ENCODE peak calls at places on chromosomes 4 and X, in eight cellular contexts. Q is epithelial cell of proximal tubule, A is A549, H is cardiac muscle cell, N is fibroblast of mammary gland, U is AG10803, R is breast epithelium, Y is heart right ventricle. O is an unnamed sample.

GRCh38 chrX:70129811-70130210 is 3.4 kb upstream of the IGBP1 start:
- DNase-seq in Q (no peak), A (no peak), H (no peak), N (peak), U (peak), R (no peak), Y (no peak), O (no peak)

GRCh38 chrX:65674351-65674893 is 7.0 kb downstream of the MSN start:
- DNase-seq in Q (no peak), A (no peak), H (peak), N (peak), U (no peak), R (no peak), Y (no peak), O (no peak)

GRCh38 chr4:48542888-48543287 is 52.8 kb downstream of the ZAR1 start:
- DNase-seq in Q (no peak), A (no peak), H (no peak), N (no peak), U (no peak), R (no peak), Y (no peak), O (no peak)

GRCh38 chr4:177554966-177555574 is 112.8 kb upstream of the AGA start:
- DNase-seq in Q (no peak), A (no peak), H (peak), N (peak), U (peak), R (no peak), Y (peak), O (no peak)

GRCh38 chr4:122480023-122480422 is 23.5 kb upstream of the IL2 start:
- DNase-seq in Q (no peak), A (no peak), H (peak), N (peak), U (peak), R (no peak), Y (peak), O (no peak)

GRCh38 chrX:24506082-24506481 is 41.0 kb downstream of the PDK3 start:
- DNase-seq in Q (no peak), A (no peak), H (no peak), N (peak), U (peak), R (no peak), Y (no peak), O (no peak)

GRCh38 chrX:40173662-40174593 is 76.2 kb upstream of the BCOR start:
- DNase-seq in Q (no peak), A (no peak), H (peak), N (no peak), U (no peak), R (no peak), Y (no peak), O (no peak)

GRCh38 chr4:150217192-150217591 is 138.9 kb downstream of the DCLK2 start:
- DNase-seq in Q (no peak), A (no peak), H (peak), N (peak), U (peak), R (no peak), Y (no peak), O (no peak)

GRCh38 chr4:114225462-114225861 is 246.0 kb upstream of the ARSJ start:
- DNase-seq in Q (no peak), A (no peak), H (no peak), N (no peak), U (no peak), R (no peak), Y (no peak), O (no peak)

GRCh38 chr4:88033309-88033708 is 25.9 kb downstream of the PKD2 start:
- DNase-seq in Q (no peak), A (peak), H (peak), N (peak), U (peak), R (no peak), Y (peak), O (no peak)

GRCh38 chr4:183241322-183241640 is 78.8 kb downstream of the CLDN22 start:
- DNase-seq in Q (no peak), A (no peak), H (no peak), N (peak), U (peak), R (no peak), Y (no peak), O (no peak)

GRCh38 chr4:6032249-6033244 is 14.3 kb upstream of the C4orf50 start:
- DNase-seq in Q (peak), A (no peak), H (no peak), N (no peak), U (peak), R (no peak), Y (no peak), O (no peak)

GRCh38 chr4:73533515-73534422 is 52.2 kb downstream of the AFM start:
- DNase-seq in Q (peak), A (no peak), H (no peak), N (no peak), U (no peak), R (no peak), Y (no peak), O (no peak)

GRCh38 chr4:78767350-78767749 is 8.8 kb upstream of the BMP2K start:
- DNase-seq in Q (no peak), A (no peak), H (no peak), N (no peak), U (no peak), R (no peak), Y (no peak), O (no peak)

GRCh38 chr4:159551268-159551667 is 448.4 kb downstream of the RAPGEF2 start:
- DNase-seq in Q (no peak), A (no peak), H (no peak), N (peak), U (no peak), R (no peak), Y (no peak), O (no peak)

GRCh38 chrX:144006811-144007210 is 122.9 kb downstream of the UBE2NL start:
- DNase-seq in Q (peak), A (no peak), H (no peak), N (peak), U (peak), R (no peak), Y (no peak), O (no peak)

GRCh38 chr4:97252615-97253154 is 890.6 kb downstream of the STPG2 start:
- DNase-seq in Q (no peak), A (no peak), H (no peak), N (no peak), U (no peak), R (no peak), Y (no peak), O (no peak)

GRCh38 chr4:3294401-3295241 is 1.8 kb downstream of the RGS12 start:
- DNase-seq in Q (no peak), A (no peak), H (no peak), N (no peak), U (no peak), R (peak), Y (no peak), O (no peak)

GRCh38 chr4:169439244-169439643 is 168.5 kb upstream of the SH3RF1 start:
- DNase-seq in Q (no peak), A (no peak), H (no peak), N (peak), U (peak), R (no peak), Y (no peak), O (no peak)

GRCh38 chr4:168335621-168336020 is 17.1 kb upstream of the DDX60 start:
- DNase-seq in Q (no peak), A (no peak), H (peak), N (no peak), U (peak), R (no peak), Y (peak), O (peak)

GRCh38 chrX:32572644-32573043 is 638.7 kb downstream of the DMD start:
- DNase-seq in Q (no peak), A (no peak), H (no peak), N (no peak), U (no peak), R (no peak), Y (no peak), O (no peak)

GRCh38 chr4:11635336-11635735 is 206.6 kb upstream of the HS3ST1 start:
- DNase-seq in Q (peak), A (no peak), H (no peak), N (peak), U (no peak), R (no peak), Y (no peak), O (no peak)

GRCh38 chr4:176256921-176257320 is 12.1 kb downstream of the ASB5 start:
- DNase-seq in Q (no peak), A (no peak), H (no peak), N (no peak), U (no peak), R (no peak), Y (no peak), O (no peak)

GRCh38 chrX:153701706-153702105 is 14.0 kb downstream of the SLC6A8 start:
- DNase-seq in Q (no peak), A (no peak), H (no peak), N (no peak), U (no peak), R (no peak), Y (no peak), O (no peak)

GRCh38 chr4:7398104-7398423 is 36.7 kb downstream of the PSAPL1 start:
- DNase-seq in Q (no peak), A (no peak), H (peak), N (peak), U (peak), R (peak), Y (peak), O (peak)

GRCh38 chr4:137226900-137227299 is 305.4 kb downstream of the PCDH18 start:
- DNase-seq in Q (no peak), A (no peak), H (no peak), N (peak), U (no peak), R (no peak), Y (no peak), O (no peak)

DNA sequence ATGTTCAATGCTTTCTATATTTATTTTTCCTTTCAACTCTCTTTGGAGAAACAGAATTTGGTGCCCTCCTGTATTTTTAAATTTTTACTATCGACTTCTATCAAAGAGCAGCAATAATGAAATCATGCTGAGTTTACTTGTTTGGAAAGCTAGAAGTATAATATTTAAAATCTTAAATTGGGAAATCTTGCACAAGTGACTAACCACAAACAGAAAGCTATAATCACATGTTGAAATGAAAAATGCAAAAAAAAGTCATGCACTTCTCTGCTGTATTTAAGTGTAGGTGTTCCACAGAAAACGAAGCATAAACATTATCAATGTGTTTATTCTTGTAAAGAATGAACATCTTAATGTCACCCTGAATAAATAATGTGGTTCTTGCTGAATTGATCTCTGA is 306.1 kb downstream of the PCDH18 start:
- DNase-seq in Q (no peak), A (no peak), H (no peak), N (peak), U (peak), R (no peak), Y (no peak), O (no peak)
- H3K4me3 ChIP-seq in Q (no peak), A (no peak), H (no peak), N (no peak), U (no peak), R (no peak), Y (no peak), O (no peak)

DNA sequence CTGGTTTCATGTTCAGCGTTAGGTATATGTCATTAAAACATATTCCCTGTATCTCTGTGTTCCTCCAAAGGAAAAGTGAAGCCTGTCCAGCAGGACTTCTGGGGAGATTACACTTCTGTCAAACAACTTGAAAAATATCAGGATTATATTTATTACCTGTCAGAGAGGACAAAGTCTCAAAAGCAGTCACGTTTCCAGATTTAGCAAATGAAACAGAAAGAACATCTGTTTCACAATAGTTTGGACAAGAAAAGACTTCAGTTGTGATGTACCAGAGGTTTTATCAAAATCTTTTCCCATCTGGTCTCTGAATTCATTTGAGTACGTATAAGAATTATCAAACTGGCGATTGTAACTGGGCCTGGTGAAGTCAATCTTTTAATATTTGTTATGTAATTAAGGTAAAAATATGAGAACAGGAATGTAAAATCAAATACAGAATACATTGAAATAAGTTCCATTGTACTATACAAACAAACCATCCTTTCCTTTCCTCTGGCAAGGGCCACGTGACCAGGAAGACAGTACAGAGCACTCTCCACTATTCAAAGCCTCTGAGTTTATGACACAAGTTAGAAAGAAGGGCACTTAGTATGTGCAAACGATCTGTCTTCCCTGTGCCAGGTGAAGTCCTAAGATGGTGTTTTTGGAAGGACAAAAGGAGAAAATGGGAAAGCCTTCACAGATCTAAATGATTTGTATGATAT is 3.2 kb downstream of the CASP3 start:
- DNase-seq in Q (no peak), A (no peak), H (no peak), N (no peak), U (no peak), R (no peak), Y (no peak), O (no peak)
- H3K4me3 ChIP-seq in Q (no peak), A (no peak), H (no peak), N (no peak), U (no peak), R (no peak), Y (no peak), O (no peak)

GRCh38 chr4:151653548-151653918 is 107.3 kb downstream of the GATB start:
- DNase-seq in Q (no peak), A (no peak), H (no peak), N (no peak), U (no peak), R (no peak), Y (no peak), O (no peak)
- H3K4me3 ChIP-seq in Q (no peak), A (no peak), H (no peak), N (peak), U (peak), R (no peak), Y (no peak), O (no peak)

GRCh38 chrX:76148011-76148665 is 24.7 kb upstream of the PBDC1 start:
- DNase-seq in Q (no peak), A (no peak), H (no peak), N (peak), U (peak), R (no peak), Y (peak), O (no peak)

GRCh38 chrX:76153221-76153620 is 19.6 kb upstream of the PBDC1 start:
- DNase-seq in Q (no peak), A (no peak), H (no peak), N (no peak), U (no peak), R (no peak), Y (no peak), O (no peak)

GRCh38 chrX:76148753-76149152 is 24.1 kb upstream of the PBDC1 start:
- DNase-seq in Q (no peak), A (no peak), H (peak), N (peak), U (peak), R (no peak), Y (peak), O (peak)
- H3K4me3 ChIP-seq in Q (peak), A (peak), H (no peak), N (peak), U (peak), R (peak), Y (peak), O (peak)

GRCh38 chr4:133711817-133712216 is 489.8 kb downstream of the PABPC4L start:
- DNase-seq in Q (no peak), A (peak), H (no peak), N (no peak), U (no peak), R (no peak), Y (no peak), O (no peak)
- H3K4me3 ChIP-seq in Q (no peak), A (no peak), H (no peak), N (no peak), U (no peak), R (no peak), Y (no peak), O (no peak)

DNA sequence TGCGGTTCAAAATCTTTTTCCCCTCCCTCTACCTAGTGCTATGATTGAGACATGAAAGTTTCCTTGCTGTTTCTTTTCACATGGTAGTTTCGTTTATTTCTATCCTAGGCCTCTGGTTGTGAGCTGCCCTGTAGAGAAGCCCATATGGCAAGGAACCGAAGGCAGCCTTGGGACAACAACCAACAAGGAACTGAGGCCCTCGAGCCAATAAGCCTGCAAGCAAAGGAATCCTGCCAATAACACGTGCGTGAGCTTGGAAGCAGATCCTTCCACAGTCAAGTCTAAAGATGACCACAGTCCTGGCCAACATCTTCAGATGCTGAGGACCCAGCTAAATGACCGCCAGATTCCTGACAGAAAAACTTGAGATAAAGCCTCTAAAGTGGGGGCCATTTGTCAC is 100.4 kb upstream of the FAM9B start:
- DNase-seq in Q (no peak), A (no peak), H (no peak), N (no peak), U (no peak), R (no peak), Y (no peak), O (no peak)
- H3K4me3 ChIP-seq in Q (no peak), A (no peak), H (no peak), N (no peak), U (no peak), R (no peak), Y (no peak), O (no peak)

GRCh38 chr4:144645621-144646522 is at the start of gene HHIP:
- DNase-seq in Q (no peak), A (peak), H (peak), N (peak), U (peak), R (no peak), Y (no peak), O (peak)
- H3K4me3 ChIP-seq in Q (peak), A (peak), H (peak), N (peak), U (peak), R (peak), Y (peak), O (peak)